ENCODE peak calls at places on chromosomes 6 and 20, in seven cellular contexts. One of them, this sample, is unnamed.

GRCh38 chr20:10591956-10592521 is 81.8 kb downstream of the JAG1 start:
- DNase-seq in esophagus squamous epithelium: no peak
- DNase-seq in body of pancreas: no peak
- DNase-seq in sigmoid colon: no peak
- DNase-seq in HCT116: no peak
- DNase-seq in tibial nerve: no peak
- DNase-seq in testis: no peak
- DNase-seq in this sample: no peak

GRCh38 chr6:16481680-16482079 is 243.3 kb downstream of the GMPR start:
- DNase-seq in body of pancreas: no peak
- DNase-seq in tibial nerve: no peak
- DNase-seq in testis: no peak
- DNase-seq in sigmoid colon: no peak
- DNase-seq in HCT116: no peak
- DNase-seq in esophagus squamous epithelium: no peak
- DNase-seq in this sample: no peak

GRCh38 chr6:118134257-118134656 is 227.2 kb downstream of the SLC35F1 start:
- DNase-seq in sigmoid colon: no peak
- DNase-seq in testis: no peak
- DNase-seq in tibial nerve: no peak
- DNase-seq in body of pancreas: no peak
- DNase-seq in esophagus squamous epithelium: no peak
- DNase-seq in HCT116: no peak
- DNase-seq in this sample: no peak

GRCh38 chr6:79838851-79839250 is 108.5 kb downstream of the ELOVL4 start:
- DNase-seq in tibial nerve: no peak
- DNase-seq in body of pancreas: no peak
- DNase-seq in esophagus squamous epithelium: no peak
- DNase-seq in testis: no peak
- DNase-seq in sigmoid colon: no peak
- DNase-seq in HCT116: no peak
- DNase-seq in this sample: no peak

GRCh38 chr20:49630396-49630951 is 62.5 kb upstream of the PTGIS start:
- DNase-seq in body of pancreas: no peak
- DNase-seq in testis: no peak
- DNase-seq in tibial nerve: no peak
- DNase-seq in HCT116: no peak
- DNase-seq in sigmoid colon: no peak
- DNase-seq in esophagus squamous epithelium: no peak
- DNase-seq in this sample: no peak

GRCh38 chr6:55528624-55529023 is 50.4 kb downstream of the HMGCLL1 start:
- DNase-seq in esophagus squamous epithelium: no peak
- DNase-seq in body of pancreas: peak; percentile 45
- DNase-seq in tibial nerve: no peak
- DNase-seq in sigmoid colon: no peak
- DNase-seq in testis: peak; percentile 18
- DNase-seq in HCT116: peak; percentile 51
- DNase-seq in this sample: no peak

GRCh38 chr6:130116273-130116672 is 97.9 kb downstream of the L3MBTL3 start:
- DNase-seq in testis: no peak
- DNase-seq in sigmoid colon: no peak
- DNase-seq in tibial nerve: no peak
- DNase-seq in body of pancreas: no peak
- DNase-seq in HCT116: no peak
- DNase-seq in esophagus squamous epithelium: no peak
- DNase-seq in this sample: no peak

GRCh38 chr20:50394569-50394968 is 115.6 kb upstream of the PTPN1 start:
- DNase-seq in sigmoid colon: no peak
- DNase-seq in esophagus squamous epithelium: no peak
- DNase-seq in HCT116: no peak
- DNase-seq in body of pancreas: no peak
- DNase-seq in tibial nerve: no peak
- DNase-seq in testis: no peak
- DNase-seq in this sample: no peak

GRCh38 chr6:129029778-129030177 is 146.8 kb downstream of the LAMA2 start:
- DNase-seq in HCT116: no peak
- DNase-seq in tibial nerve: no peak
- DNase-seq in esophagus squamous epithelium: no peak
- DNase-seq in sigmoid colon: no peak
- DNase-seq in testis: no peak
- DNase-seq in body of pancreas: no peak
- DNase-seq in this sample: no peak
- TF ChIP-seq POLR2A in HCT116: no peak
- TF ChIP-seq POLR2A in tibial nerve: no peak
- TF ChIP-seq POLR2A in esophagus squamous epithelium: no peak
- TF ChIP-seq POLR2A in sigmoid colon: no peak
- TF ChIP-seq POLR2A in testis: no peak
- TF ChIP-seq POLR2A in body of pancreas: no peak
- TF ChIP-seq POLR2A in this sample: no peak

DNA sequence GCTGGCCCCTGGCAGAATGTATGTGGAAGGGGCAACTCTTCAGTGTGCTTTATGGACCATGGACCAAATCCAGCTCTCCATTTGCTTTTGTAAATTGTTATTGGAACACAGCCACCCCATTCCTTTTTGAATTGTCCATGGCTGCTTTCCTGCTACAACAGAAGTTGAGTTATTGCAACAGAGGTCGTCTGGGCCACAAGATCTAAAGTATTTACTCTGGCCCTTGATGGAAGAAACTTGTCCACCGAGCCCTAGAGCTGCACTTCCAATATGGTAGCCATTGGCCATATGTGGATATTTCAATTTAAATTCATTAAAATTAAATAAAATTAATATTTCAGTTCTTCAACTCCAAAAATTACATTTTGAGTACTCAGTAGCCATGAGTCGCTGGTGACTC is 543.5 kb downstream of the PTPRT start:
- DNase-seq in HCT116: no peak
- DNase-seq in tibial nerve: no peak
- DNase-seq in sigmoid colon: no peak
- DNase-seq in esophagus squamous epithelium: no peak
- DNase-seq in body of pancreas: no peak
- DNase-seq in testis: no peak
- DNase-seq in this sample: no peak
- H3K4me3 ChIP-seq in HCT116: no peak overlapping the region
- H3K4me3 ChIP-seq in tibial nerve: no peak overlapping the region
- H3K4me3 ChIP-seq in sigmoid colon: no peak overlapping the region
- H3K4me3 ChIP-seq in esophagus squamous epithelium: no peak overlapping the region
- H3K4me3 ChIP-seq in body of pancreas: no peak overlapping the region
- H3K4me3 ChIP-seq in testis: no peak overlapping the region
- H3K4me3 ChIP-seq in this sample: no peak overlapping the region

GRCh38 chr6:146295695-146296094 is 247.9 kb upstream of the RAB32 start:
- DNase-seq in testis: no peak
- DNase-seq in tibial nerve: no peak
- DNase-seq in esophagus squamous epithelium: no peak
- DNase-seq in body of pancreas: no peak
- DNase-seq in sigmoid colon: no peak
- DNase-seq in HCT116: no peak
- DNase-seq in this sample: no peak
- H3K27ac ChIP-seq in testis: no peak overlapping the region
- H3K27ac ChIP-seq in tibial nerve: no peak overlapping the region
- H3K27ac ChIP-seq in esophagus squamous epithelium: no peak overlapping the region
- H3K27ac ChIP-seq in body of pancreas: no peak overlapping the region
- H3K27ac ChIP-seq in sigmoid colon: no peak overlapping the region
- H3K27ac ChIP-seq in HCT116: no peak overlapping the region
- H3K27ac ChIP-seq in this sample: no peak overlapping the region

DNA sequence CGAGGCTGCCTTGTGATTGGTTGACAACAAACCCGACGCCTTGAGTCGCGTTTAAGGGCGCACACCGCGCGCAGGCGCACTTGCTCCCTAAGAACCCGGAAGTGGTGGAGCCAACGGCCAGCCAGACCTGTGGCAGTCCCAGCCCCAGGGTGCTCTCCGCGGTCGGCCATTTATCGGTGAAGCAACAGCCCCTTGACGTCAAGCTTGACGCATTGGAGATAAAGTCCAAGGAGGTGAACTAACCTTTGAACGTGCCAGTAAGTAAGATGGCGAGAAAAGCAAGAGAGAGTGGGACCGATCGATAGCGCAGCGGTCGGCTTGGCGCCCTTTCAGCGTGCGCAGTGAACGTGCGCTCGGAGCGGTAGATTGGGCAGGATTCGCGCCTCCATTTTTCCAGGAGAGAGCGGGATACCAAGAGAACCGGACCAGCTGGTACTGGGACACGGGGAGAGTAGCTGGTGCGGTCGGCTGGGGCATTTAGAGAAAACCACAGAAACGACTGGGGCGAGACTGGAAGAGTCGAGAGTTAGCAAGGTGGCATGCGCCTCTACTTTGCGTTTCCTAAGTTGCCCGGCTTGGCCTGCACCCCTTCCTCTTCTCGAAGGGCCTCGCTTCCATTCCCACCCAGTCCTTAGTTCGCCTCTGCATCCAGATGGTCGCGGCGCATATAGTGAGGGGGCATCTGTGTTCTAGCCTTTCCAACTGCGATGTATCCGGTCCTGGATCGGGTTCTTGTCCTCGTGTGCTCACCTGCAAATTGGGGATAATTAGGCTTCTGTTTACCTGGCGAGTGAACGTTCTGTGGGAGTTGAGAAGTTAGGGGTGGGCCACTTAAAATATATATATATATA is at the start of gene CSTF1:
- DNase-seq in body of pancreas: peak; percentile 99
- DNase-seq in esophagus squamous epithelium: peak; percentile 96
- DNase-seq in sigmoid colon: peak; percentile 100
- DNase-seq in tibial nerve: peak; percentile 97
- DNase-seq in HCT116: peak; percentile 99
- DNase-seq in testis: peak; percentile 100
- DNase-seq in this sample: peak; percentile 99
- TF ChIP-seq POLR2A in body of pancreas: peak; percentile 58
- TF ChIP-seq POLR2A in esophagus squamous epithelium: no peak
- TF ChIP-seq POLR2A in sigmoid colon: no peak
- TF ChIP-seq POLR2A in tibial nerve: no peak
- TF ChIP-seq POLR2A in HCT116: peak; percentile 19
- TF ChIP-seq POLR2A in testis: peak; percentile 28
- TF ChIP-seq POLR2A in this sample: peak; percentile 51

DNA sequence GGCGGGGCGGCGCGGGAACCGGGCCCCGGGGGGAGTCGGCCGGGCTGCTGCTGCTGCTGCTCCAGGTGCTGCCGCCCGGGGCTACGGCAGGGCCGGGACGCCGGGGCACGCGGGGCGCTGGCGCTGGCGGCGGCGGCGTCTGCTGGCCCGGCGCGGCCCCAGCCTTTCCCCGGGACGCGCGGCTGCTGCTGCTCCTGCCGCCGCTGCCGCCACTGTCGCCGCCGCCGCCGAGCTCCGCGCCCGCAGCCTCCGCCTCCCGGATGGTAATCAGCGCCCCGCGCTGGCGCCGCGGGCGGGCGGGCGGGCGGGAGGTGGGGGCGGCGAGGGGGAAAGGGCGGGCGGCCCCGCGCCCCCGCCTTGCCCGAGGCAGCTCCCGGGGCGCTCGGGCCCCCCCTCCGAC is 306 bp downstream of the EBF4 start:
- DNase-seq in sigmoid colon: peak; percentile 54
- DNase-seq in esophagus squamous epithelium: no peak
- DNase-seq in testis: no peak
- DNase-seq in tibial nerve: no peak
- DNase-seq in body of pancreas: no peak
- DNase-seq in HCT116: no peak
- DNase-seq in this sample: no peak
- H3K4me3 ChIP-seq in sigmoid colon: no peak overlapping the region
- H3K4me3 ChIP-seq in esophagus squamous epithelium: peak overlapping the region; percentile 61
- H3K4me3 ChIP-seq in testis: peak overlapping the region; percentile 46
- H3K4me3 ChIP-seq in tibial nerve: no peak overlapping the region
- H3K4me3 ChIP-seq in body of pancreas: no peak overlapping the region
- H3K4me3 ChIP-seq in HCT116: no peak overlapping the region
- H3K4me3 ChIP-seq in this sample: peak overlapping the region; percentile 65

DNA sequence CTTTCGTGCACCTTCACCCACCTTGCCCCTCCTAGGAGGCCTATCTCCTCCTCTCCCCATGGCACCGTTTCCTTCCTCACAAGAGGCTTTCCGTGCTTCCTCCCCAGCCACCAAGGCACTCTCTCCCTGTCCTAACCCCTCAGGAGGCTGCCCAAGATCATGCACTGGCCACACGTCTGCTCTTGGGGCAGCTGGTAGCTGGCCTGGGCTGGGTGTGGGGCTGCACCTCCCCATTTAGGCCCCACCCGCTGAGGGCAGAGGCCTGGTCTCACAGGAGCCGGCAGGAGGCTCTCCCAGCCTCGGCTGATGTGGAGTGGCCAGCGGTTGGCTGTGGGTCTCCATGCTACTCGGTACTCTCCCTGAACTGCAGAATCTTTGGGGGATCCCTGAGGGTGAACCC is 13.6 kb downstream of the NOL4L start:
- DNase-seq in sigmoid colon: no peak
- DNase-seq in testis: no peak
- DNase-seq in HCT116: no peak
- DNase-seq in tibial nerve: no peak
- DNase-seq in esophagus squamous epithelium: no peak
- DNase-seq in body of pancreas: no peak
- DNase-seq in this sample: no peak
- H3K27ac ChIP-seq in sigmoid colon: no peak overlapping the region
- H3K27ac ChIP-seq in testis: no peak overlapping the region
- H3K27ac ChIP-seq in HCT116: peak overlapping the region; percentile 28
- H3K27ac ChIP-seq in tibial nerve: no peak overlapping the region
- H3K27ac ChIP-seq in esophagus squamous epithelium: no peak overlapping the region
- H3K27ac ChIP-seq in body of pancreas: no peak overlapping the region
- H3K27ac ChIP-seq in this sample: no peak overlapping the region